ENCODE peak calls at places on chromosome 2, in four cellular contexts. S is K562, P is H1, Y is HepG2. B is an unnamed sample.

GRCh38 chr2:104043864-104044263 is 810.1 kb upstream of the POU3F3 start:
- DNase-seq in S (no peak), P (no peak), Y (no peak), B (no peak)

GRCh38 chr2:69989422-69990128 is 28.1 kb upstream of the ASPRV1 start:
- DNase-seq in S (no peak), P (no peak), Y (no peak), B (no peak)

GRCh38 chr2:171260471-171261424 is 100.1 kb upstream of the TLK1 start:
- DNase-seq in S (no peak), P (no peak), Y (peak; percentile 32), B (peak; percentile 55)

GRCh38 chr2:188527110-188527509 is 235.4 kb downstream of the GULP1 start:
- DNase-seq in S (no peak), P (no peak), Y (no peak), B (no peak)

GRCh38 chr2:54657664-54658083 is 65.8 kb upstream of the EML6 start:
- DNase-seq in S (peak; percentile 62), P (peak; percentile 65), Y (peak; percentile 62), B (no peak)

GRCh38 chr2:119475225-119475856 is 43.7 kb downstream of the TMEM37 start:
- DNase-seq in S (no peak), P (peak; percentile 62), Y (peak; percentile 32), B (no peak)

GRCh38 chr2:55995206-55995605 is 71.6 kb upstream of the EFEMP1 start:
- DNase-seq in S (no peak), P (no peak), Y (no peak), B (no peak)

GRCh38 chr2:27408601-27409320 is 630 bp downstream of the PPM1G start:
- DNase-seq in S (peak; percentile 33), P (no peak), Y (no peak), B (no peak)

GRCh38 chr2:200705305-200705985 is 106.3 kb upstream of the BZW1 start:
- DNase-seq in S (peak; percentile 12), P (peak; percentile 56), Y (peak; percentile 30), B (no peak)

GRCh38 chr2:240257940-240258580 is 117.6 kb upstream of the OTOS start:
- DNase-seq in S (no peak), P (no peak), Y (no peak), B (no peak)

GRCh38 chr2:219736196-219736595 is 108.8 kb downstream of the SLC4A3 start:
- DNase-seq in S (peak; percentile 43), P (no peak), Y (peak; percentile 51), B (no peak)

GRCh38 chr2:100962366-100963025 is 39.6 kb upstream of the RPL31 start:
- DNase-seq in S (no peak), P (no peak), Y (no peak), B (no peak)
- TF ChIP-seq CBX5 in S (no peak), P (no peak), Y (no peak), B (no peak)

DNA sequence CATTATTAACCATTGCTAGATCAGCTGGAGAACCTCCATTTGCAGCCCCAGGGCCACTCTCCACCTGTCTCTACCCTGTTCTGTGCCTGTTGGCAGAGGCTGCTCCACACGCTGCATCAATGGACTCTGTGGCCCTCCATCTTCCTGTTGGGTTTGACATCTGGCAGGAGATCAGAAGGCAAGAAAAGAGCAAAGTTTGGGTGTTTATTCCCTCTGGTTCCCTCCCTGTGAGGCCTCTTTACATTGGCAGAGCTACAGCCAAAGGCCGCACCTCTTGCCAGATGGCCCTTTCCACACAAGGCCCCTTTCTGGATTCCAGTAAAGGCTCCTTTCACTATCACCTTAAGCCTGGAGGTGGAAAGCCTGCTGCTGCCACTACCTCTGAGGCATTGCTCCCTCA is 110.9 kb upstream of the RND3 start:
- DNase-seq in S (no peak), P (no peak), Y (no peak), B (no peak)
- TF ChIP-seq CBX5 in S (no peak), P (no peak), Y (no peak), B (no peak)

DNA sequence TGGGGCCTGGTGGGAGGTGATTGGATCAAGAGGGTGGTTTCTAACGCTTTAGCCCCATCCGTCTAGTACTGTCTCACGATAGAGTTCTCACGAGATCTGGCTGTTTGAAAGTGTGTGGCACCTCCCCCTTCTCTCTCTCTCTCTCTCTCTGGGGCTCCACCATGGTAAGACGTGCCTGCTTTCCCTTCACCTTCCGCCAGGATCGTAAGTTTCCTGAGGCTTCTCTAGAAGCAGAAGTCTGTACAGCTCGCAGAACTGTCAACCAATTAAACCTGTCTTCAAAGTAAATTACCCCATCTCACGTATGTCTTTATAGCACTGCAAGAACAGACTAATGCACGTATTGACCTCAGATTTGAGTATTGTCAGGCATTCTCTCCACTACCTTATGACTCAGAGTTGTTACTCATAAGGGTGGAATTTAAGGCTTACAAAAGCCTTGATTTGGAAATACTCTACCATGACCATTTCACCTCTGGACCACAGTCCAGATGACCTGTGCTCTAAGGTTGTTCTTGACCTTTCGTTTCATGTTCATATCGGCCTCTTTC is 99.5 kb upstream of the AGAP1 start:
- DNase-seq in S (peak; percentile 41), P (no peak), Y (peak; percentile 49), B (no peak)
- TF ChIP-seq CBX5 in S (no peak), P (no peak), Y (no peak), B (no peak)

GRCh38 chr2:25304339-25304728 is 37.4 kb downstream of the DNMT3A start:
- DNase-seq in S (no peak), P (no peak), Y (no peak), B (no peak)
- TF ChIP-seq CBX5 in S (no peak), P (no peak), Y (no peak), B (no peak)

DNA sequence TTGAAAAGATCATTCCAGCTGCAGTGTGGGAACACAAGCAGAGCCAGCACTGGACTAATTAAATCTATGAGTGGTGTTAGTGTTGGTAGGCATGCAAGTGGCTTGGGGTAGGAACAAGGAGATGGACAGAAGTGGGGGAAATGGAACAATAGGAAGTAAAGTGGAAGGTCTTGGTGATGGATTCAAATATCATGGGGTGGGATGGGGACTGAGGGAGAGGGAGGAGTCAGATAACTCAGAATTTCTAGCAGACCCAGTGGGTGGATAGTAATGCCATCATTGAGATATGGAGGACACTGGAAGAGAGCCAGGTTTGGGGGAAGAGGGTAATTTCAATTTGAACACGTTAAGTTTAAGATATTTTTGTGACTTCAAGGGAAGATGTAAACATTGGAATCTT is 2.9 kb upstream of the LNPK start:
- DNase-seq in S (peak; percentile 74), P (no peak), Y (no peak), B (no peak)
- TF ChIP-seq CBX5 in S (no peak), P (no peak), Y (no peak), B (no peak)

DNA sequence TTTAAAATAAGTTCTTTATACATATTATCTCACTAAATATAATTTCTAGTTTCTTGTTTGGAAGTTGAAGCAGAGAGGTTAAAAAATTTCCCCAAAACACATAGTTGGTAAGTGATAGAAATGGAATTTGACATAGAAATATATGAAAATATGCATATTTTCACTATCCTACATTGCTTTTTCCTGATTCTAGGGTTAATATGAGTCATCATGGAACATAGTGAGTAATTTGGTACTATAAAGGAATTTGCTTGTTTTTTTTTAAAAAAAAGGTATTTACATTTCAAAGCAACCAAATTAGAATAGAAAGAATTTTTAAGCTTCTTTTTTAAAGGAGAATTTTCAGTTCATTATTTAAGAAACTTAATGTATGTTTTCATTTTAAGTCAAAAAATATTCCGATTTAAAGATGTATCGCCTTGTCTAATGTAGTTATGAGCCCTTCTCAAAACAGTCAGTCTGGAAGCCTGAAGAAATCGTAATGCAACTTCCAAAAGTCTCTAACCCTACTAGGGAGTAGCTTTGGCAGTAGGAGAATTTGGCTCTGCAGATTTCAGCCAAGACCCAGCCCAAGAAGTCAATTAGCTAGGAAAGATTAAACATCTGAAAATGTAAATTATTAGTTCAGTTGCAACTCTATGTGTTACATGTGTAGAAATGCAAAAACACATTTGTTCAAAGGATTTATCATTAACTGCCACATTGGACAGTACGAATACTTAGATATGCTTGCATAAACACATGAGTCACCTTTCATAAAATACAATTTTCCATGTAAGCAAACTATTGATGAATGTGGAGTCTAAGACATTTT is 147.3 kb downstream of the RDH14 start:
- DNase-seq in S (no peak), P (no peak), Y (no peak), B (no peak)
- TF ChIP-seq CBX5 in S (no peak), P (no peak), Y (no peak), B (no peak)

GRCh38 chr2:162330881-162331280 is 12.4 kb upstream of the IFIH1 start:
- DNase-seq in S (no peak), P (no peak), Y (no peak), B (no peak)
- TF ChIP-seq CBX5 in S (no peak), P (no peak), Y (no peak), B (no peak)

GRCh38 chr2:235639885-235640284 is 146.0 kb downstream of the AGAP1 start:
- DNase-seq in S (no peak), P (no peak), Y (no peak), B (no peak)

GRCh38 chr2:235640900-235641299 is 147.1 kb downstream of the AGAP1 start:
- DNase-seq in S (no peak), P (no peak), Y (no peak), B (no peak)

GRCh38 chr2:235637906-235638305 is 144.1 kb downstream of the AGAP1 start:
- DNase-seq in S (no peak), P (no peak), Y (no peak), B (no peak)

GRCh38 chr2:235638541-235639192 is 144.8 kb downstream of the AGAP1 start:
- DNase-seq in S (no peak), P (no peak), Y (no peak), B (no peak)

DNA sequence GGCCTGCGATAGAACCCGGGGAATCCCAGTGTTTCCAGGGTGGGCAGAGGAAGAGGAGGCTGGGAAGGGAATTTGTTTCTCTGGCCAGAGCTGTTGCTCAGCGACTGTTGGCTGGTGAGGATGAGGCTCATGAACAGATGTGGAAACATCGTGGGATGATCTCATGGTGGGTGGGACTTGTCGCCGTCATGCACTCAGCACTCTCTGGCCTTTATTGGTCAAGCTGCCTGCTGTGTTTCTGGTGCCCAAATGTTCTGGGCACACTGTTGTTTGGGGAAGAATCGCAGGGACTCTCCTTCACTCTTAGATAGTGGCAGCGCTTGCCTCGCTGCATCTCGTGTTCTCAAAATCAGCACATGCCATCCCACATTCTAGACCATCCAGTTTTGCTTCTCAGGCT is 145.5 kb downstream of the AGAP1 start:
- DNase-seq in S (no peak), P (no peak), Y (no peak), B (no peak)
- TF ChIP-seq CBX5 in S (no peak), P (no peak), Y (no peak), B (no peak)

GRCh38 chr2:222424281-222424728 is at the start of gene SGPP2:
- DNase-seq in S (no peak), P (peak; percentile 76), Y (no peak), B (no peak)
- TF ChIP-seq CBX5 in S (no peak), P (no peak), Y (no peak), B (no peak)

B was measured in GM12878.